ENCODE peak calls at places on chromosome 10, in seven cellular contexts. O, V, J, B, X, K and I are unnamed samples.
A peak's percentile ranks its signal among the peaks of the same experiment; 100 is the strongest.

GRCh38 chr10:96794786-96795733 is 37.0 kb upstream of the LCOR start:
- DNase-seq in O (no peak), X (no peak), K (peak; percentile 3), B (peak; percentile 19), V (no peak), J (no peak), I (peak; percentile 24)

GRCh38 chr10:84194424-84195043 is at the start of gene CDHR1:
- DNase-seq in O (no peak), J (no peak), V (peak; percentile 70), K (no peak), X (no peak), B (peak; percentile 50), I (peak; percentile 94)

GRCh38 chr10:31121074-31121685 is 89.5 kb upstream of the ZNF438 start:
- DNase-seq in V (no peak), O (no peak), B (peak; percentile 74), K (no peak), X (no peak), J (no peak), I (no peak)

GRCh38 chr10:9814285-9814866 is 1203.3 kb upstream of the CELF2 start:
- DNase-seq in K (peak; percentile 30), X (peak; percentile 54), J (no peak), O (no peak), V (no peak), B (peak; percentile 50), I (no peak)

GRCh38 chr10:124119933-124120332 is 26.5 kb upstream of the CHST15 start:
- DNase-seq in J (peak; percentile 71), V (peak; percentile 74), K (peak; percentile 64), X (no peak), O (no peak), B (no peak), I (no peak)

GRCh38 chr10:104072786-104073185 is 12.9 kb downstream of the COL17A1 start:
- DNase-seq in J (no peak), K (no peak), V (no peak), B (peak; percentile 7), X (no peak), O (no peak), I (peak; percentile 0)

GRCh38 chr10:95229724-95230627 is 35.9 kb downstream of the ACSM6 start:
- DNase-seq in V (no peak), X (peak; percentile 97), O (peak; percentile 91), B (peak; percentile 96), K (peak; percentile 94), J (no peak), I (peak; percentile 33)

GRCh38 chr10:78582540-78582939 is 486.2 kb upstream of the ZMIZ1 start:
- DNase-seq in K (no peak), J (no peak), B (no peak), O (no peak), V (no peak), X (no peak), I (no peak)

GRCh38 chr10:72035488-72035887 is 52.9 kb downstream of the SPOCK2 start:
- DNase-seq in O (no peak), V (no peak), B (no peak), K (no peak), X (no peak), J (no peak), I (no peak)

GRCh38 chr10:93068411-93069244 is 5.1 kb upstream of the CYP26A1 start:
- DNase-seq in K (no peak), V (no peak), O (no peak), J (no peak), B (peak; percentile 49), X (no peak), I (peak; percentile 89)

GRCh38 chr10:97081621-97082235 is 104.0 kb downstream of the SLIT1 start:
- DNase-seq in V (peak; percentile 74), J (no peak), B (peak; percentile 72), X (no peak), O (peak; percentile 45), K (peak; percentile 72), I (peak; percentile 90)

GRCh38 chr10:79022565-79023488 is 45.9 kb upstream of the ZMIZ1 start:
- DNase-seq in J (peak; percentile 51), X (no peak), B (no peak), K (peak; percentile 67), V (peak; percentile 59), O (no peak), I (peak; percentile 96)

GRCh38 chr10:46297406-46298204 is 10.8 kb downstream of the ANTXRL start:
- DNase-seq in K (no peak), X (no peak), V (peak; percentile 3), O (no peak), B (no peak), J (no peak), I (no peak)

GRCh38 chr10:13698217-13698616 is 111.5 kb downstream of the PRPF18 start:
- DNase-seq in O (no peak), J (no peak), X (no peak), K (no peak), V (no peak), B (no peak), I (no peak)

GRCh38 chr10:84267503-84268126 is 22.8 kb downstream of the RGR start:
- DNase-seq in O (no peak), B (peak; percentile 77), V (no peak), J (peak; percentile 67), X (no peak), K (peak; percentile 56), I (peak; percentile 59)

GRCh38 chr10:131839351-131839750 is 61.5 kb upstream of the PPP2R2D start:
- DNase-seq in K (no peak), B (no peak), O (no peak), J (peak; percentile 41), X (no peak), V (peak; percentile 51), I (no peak)

GRCh38 chr10:9051328-9051974 is 997.0 kb downstream of the GATA3 start:
- DNase-seq in J (no peak), X (no peak), K (no peak), B (no peak), V (no peak), O (no peak), I (no peak)

GRCh38 chr10:75959209-75959608 is 527.8 kb downstream of the LRMDA start:
- DNase-seq in O (no peak), B (peak; percentile 94), J (no peak), V (no peak), K (peak; percentile 41), X (peak; percentile 24), I (no peak)

GRCh38 chr10:62076872-62077271 is 175.4 kb downstream of the ARID5B start:
- DNase-seq in O (peak; percentile 81), X (peak; percentile 52), B (peak; percentile 88), J (no peak), V (no peak), K (peak; percentile 58), I (no peak)

DNA sequence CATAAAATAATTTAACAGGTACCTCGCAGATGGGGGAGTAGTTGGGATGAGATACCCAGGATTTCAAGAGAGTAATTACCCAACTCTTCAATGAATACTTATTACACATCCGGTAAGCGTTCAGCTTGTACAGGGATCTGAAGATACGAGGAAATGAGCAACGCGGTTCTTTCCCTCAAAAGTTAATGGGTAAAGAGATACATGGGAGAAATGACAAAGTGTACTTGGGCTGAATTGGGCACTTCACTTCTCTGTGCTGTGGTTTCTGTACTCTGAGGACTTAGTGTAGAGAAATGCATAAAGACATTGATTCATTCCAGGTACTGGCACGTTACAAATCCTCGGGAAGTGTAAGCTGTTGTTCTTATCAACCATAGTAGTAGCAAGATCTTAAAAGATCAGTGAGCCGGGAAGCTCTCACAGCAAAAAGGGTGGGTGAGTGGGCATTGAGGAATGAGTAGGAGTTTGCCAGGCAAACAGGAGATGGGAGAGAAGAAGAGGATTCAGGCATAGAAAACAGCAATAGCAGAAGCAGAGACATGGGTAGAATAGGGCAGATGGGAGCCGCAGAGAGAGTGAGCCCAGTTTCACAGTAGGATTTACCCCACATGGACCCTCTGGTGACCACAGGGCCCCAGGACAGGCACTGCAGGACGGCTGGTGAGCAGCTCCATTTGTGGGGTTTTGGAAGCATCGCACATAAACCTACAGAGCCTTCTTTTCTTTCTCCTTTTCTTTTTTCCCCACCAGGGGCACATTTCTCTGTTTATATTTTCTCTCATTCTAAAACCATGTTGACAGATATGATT is 304.3 kb upstream of the PITRM1 start:
- DNase-seq in J (no peak), X (no peak), B (no peak), K (no peak), O (no peak), V (no peak), I (no peak)
- H3K4me3 ChIP-seq in J (no peak overlapping the region), X (no peak overlapping the region), B (no peak overlapping the region), K (no peak overlapping the region), O (no peak overlapping the region), V (no peak overlapping the region), I (no peak overlapping the region)

GRCh38 chr10:6802762-6803428 is 222.8 kb upstream of the PRKCQ start:
- DNase-seq in V (no peak), X (no peak), K (no peak), J (no peak), O (no peak), B (no peak), I (no peak)
- H3K4me3 ChIP-seq in V (no peak overlapping the region), X (no peak overlapping the region), K (no peak overlapping the region), J (no peak overlapping the region), O (no peak overlapping the region), B (no peak overlapping the region), I (no peak overlapping the region)

GRCh38 chr10:101772895-101773761 is 2.8 kb downstream of the FGF8 start:
- DNase-seq in J (no peak), B (no peak), V (peak; percentile 25), X (no peak), O (no peak), K (no peak), I (peak; percentile 81)

GRCh38 chr10:101773923-101774588 is 1.9 kb downstream of the FGF8 start:
- DNase-seq in B (no peak), K (no peak), X (no peak), J (no peak), V (no peak), O (no peak), I (peak; percentile 75)

GRCh38 chr10:101772017-101772894 is 3.7 kb downstream of the FGF8 start:
- DNase-seq in K (no peak), B (no peak), O (no peak), J (no peak), V (no peak), X (no peak), I (peak; percentile 55)

GRCh38 chr10:101775273-101776131 is at the start of gene FGF8:
- DNase-seq in B (peak; percentile 36), O (no peak), J (no peak), K (no peak), X (no peak), V (peak; percentile 51), I (peak; percentile 80)

GRCh38 chr10:101774589-101775272 is 1.2 kb downstream of the FGF8 start:
- DNase-seq in K (no peak), J (no peak), B (peak; percentile 25), V (peak; percentile 67), O (no peak), X (no peak), I (peak; percentile 83)
- H3K4me3 ChIP-seq in K (no peak overlapping the region), J (no peak overlapping the region), B (no peak overlapping the region), V (no peak overlapping the region), O (no peak overlapping the region), X (no peak overlapping the region), I (peak overlapping the region; percentile 47)

GRCh38 chr10:114526497-114527238 is 122.4 kb upstream of the AFAP1L2 start:
- DNase-seq in X (no peak), B (peak; percentile 66), J (peak; percentile 77), O (no peak), K (peak; percentile 90), V (peak; percentile 81), I (peak; percentile 80)

GRCh38 chr10:114526112-114526496 is 121.8 kb upstream of the AFAP1L2 start:
- DNase-seq in V (no peak), O (no peak), X (no peak), K (peak; percentile 22), B (no peak), J (no peak), I (no peak)

GRCh38 chr10:114525368-114525949 is 121.2 kb upstream of the AFAP1L2 start:
- DNase-seq in O (no peak), X (no peak), B (no peak), K (peak; percentile 43), J (no peak), V (no peak), I (no peak)

GRCh38 chr10:114521250-114521649 is 116.9 kb upstream of the AFAP1L2 start:
- DNase-seq in V (no peak), K (no peak), X (no peak), O (no peak), J (no peak), B (no peak), I (no peak)

GRCh38 chr10:114523876-114524275 is 119.6 kb upstream of the AFAP1L2 start:
- DNase-seq in B (no peak), O (no peak), K (no peak), V (no peak), X (no peak), J (no peak), I (no peak)
- H3K4me3 ChIP-seq in B (no peak overlapping the region), O (no peak overlapping the region), K (no peak overlapping the region), V (no peak overlapping the region), X (no peak overlapping the region), J (no peak overlapping the region), I (no peak overlapping the region)